ENCODE peak calls at places on chromosomes 13 and 19, in five cellular contexts. H, Q, T, N and A are unnamed samples.

GRCh38 chr13:110105136-110105535 is 201.8 kb downstream of the COL4A1 start:
- DNase-seq in H (no peak), Q (no peak), T (no peak), N (no peak), A (no peak)

GRCh38 chr19:11887247-11887617 is 350 bp upstream of the ZNF69 start:
- DNase-seq in H (no peak), Q (no peak), T (no peak), N (peak; percentile 33), A (no peak)

GRCh38 chr13:62085337-62085736 is 669.7 kb upstream of the PCDH20 start:
- DNase-seq in H (no peak), Q (no peak), T (no peak), N (no peak), A (no peak)

GRCh38 chr19:40266912-40267600 is 18.1 kb downstream of the AKT2 start:
- DNase-seq in H (no peak), Q (no peak), T (no peak), N (no peak), A (no peak)

GRCh38 chr19:11269408-11269807 is 7.1 kb upstream of the DOCK6 start:
- DNase-seq in H (no peak), Q (no peak), T (no peak), N (no peak), A (no peak)

GRCh38 chr13:27919299-27919933 is 384 bp upstream of the PDX1 start:
- DNase-seq in H (no peak), Q (peak; percentile 45), T (peak; percentile 53), N (no peak), A (peak; percentile 12)

GRCh38 chr13:39641645-39642044 is 13.8 kb upstream of the COG6 start:
- DNase-seq in H (no peak), Q (no peak), T (no peak), N (no peak), A (no peak)

GRCh38 chr13:69324109-69324886 is 783.3 kb upstream of the ATXN8OS start:
- DNase-seq in H (peak; percentile 31), Q (peak; percentile 1), T (no peak), N (no peak), A (peak; percentile 3)

GRCh38 chr19:40305403-40305802 is 20.3 kb upstream of the AKT2 start:
- DNase-seq in H (peak; percentile 80), Q (peak; percentile 77), T (peak; percentile 79), N (peak; percentile 81), A (peak; percentile 78)

GRCh38 chr19:49809155-49809986 is 3.7 kb downstream of the FUZ start:
- DNase-seq in H (no peak), Q (no peak), T (no peak), N (peak; percentile 67), A (peak; percentile 35)

GRCh38 chr13:105814219-105814901 is 721.1 kb downstream of the EFNB2 start:
- DNase-seq in H (no peak), Q (peak; percentile 12), T (no peak), N (no peak), A (no peak)

GRCh38 chr13:97491452-97491851 is 57.5 kb downstream of the RAP2A start:
- DNase-seq in H (no peak), Q (no peak), T (no peak), N (no peak), A (peak; percentile 80)

GRCh38 chr13:112873851-112874750 is 94.9 kb upstream of the MCF2L start:
- DNase-seq in H (peak; percentile 64), Q (peak; percentile 48), T (peak; percentile 73), N (peak; percentile 87), A (peak; percentile 67)

GRCh38 chr19:17719730-17720486 is 628 bp downstream of the MAP1S start:
- DNase-seq in H (no peak), Q (no peak), T (peak; percentile 67), N (no peak), A (no peak)

GRCh38 chr19:18481505-18482222 is 40.2 kb downstream of the ELL start:
- DNase-seq in H (no peak), Q (no peak), T (no peak), N (no peak), A (no peak)

GRCh38 chr13:41065098-41065497 is 3.8 kb downstream of the WBP4 start:
- DNase-seq in H (no peak), Q (no peak), T (no peak), N (no peak), A (no peak)

GRCh38 chr19:48329167-48329891 is 4.0 kb downstream of the EMP3 start:
- DNase-seq in H (no peak), Q (no peak), T (peak; percentile 37), N (peak; percentile 39), A (no peak)

GRCh38 chr19:17829855-17830566 is 8.7 kb upstream of the INSL3 start:
- DNase-seq in H (peak; percentile 85), Q (peak; percentile 72), T (peak; percentile 88), N (peak; percentile 92), A (no peak)

GRCh38 chr19:55687281-55688172 is 12.5 kb downstream of the EPN1 start:
- DNase-seq in H (no peak), Q (no peak), T (peak; percentile 15), N (no peak), A (no peak)

GRCh38 chr19:17703823-17704463 is 15.3 kb upstream of the MAP1S start:
- DNase-seq in H (peak; percentile 61), Q (peak; percentile 64), T (peak; percentile 70), N (peak; percentile 89), A (peak; percentile 33)

GRCh38 chr13:102911336-102911735 is 65.5 kb downstream of the ERCC5 start:
- DNase-seq in H (no peak), Q (no peak), T (no peak), N (no peak), A (no peak)

GRCh38 chr13:33260168-33261098 is 25.1 kb downstream of the STARD13 start:
- DNase-seq in H (no peak), Q (peak; percentile 8), T (no peak), N (no peak), A (peak; percentile 99)

DNA sequence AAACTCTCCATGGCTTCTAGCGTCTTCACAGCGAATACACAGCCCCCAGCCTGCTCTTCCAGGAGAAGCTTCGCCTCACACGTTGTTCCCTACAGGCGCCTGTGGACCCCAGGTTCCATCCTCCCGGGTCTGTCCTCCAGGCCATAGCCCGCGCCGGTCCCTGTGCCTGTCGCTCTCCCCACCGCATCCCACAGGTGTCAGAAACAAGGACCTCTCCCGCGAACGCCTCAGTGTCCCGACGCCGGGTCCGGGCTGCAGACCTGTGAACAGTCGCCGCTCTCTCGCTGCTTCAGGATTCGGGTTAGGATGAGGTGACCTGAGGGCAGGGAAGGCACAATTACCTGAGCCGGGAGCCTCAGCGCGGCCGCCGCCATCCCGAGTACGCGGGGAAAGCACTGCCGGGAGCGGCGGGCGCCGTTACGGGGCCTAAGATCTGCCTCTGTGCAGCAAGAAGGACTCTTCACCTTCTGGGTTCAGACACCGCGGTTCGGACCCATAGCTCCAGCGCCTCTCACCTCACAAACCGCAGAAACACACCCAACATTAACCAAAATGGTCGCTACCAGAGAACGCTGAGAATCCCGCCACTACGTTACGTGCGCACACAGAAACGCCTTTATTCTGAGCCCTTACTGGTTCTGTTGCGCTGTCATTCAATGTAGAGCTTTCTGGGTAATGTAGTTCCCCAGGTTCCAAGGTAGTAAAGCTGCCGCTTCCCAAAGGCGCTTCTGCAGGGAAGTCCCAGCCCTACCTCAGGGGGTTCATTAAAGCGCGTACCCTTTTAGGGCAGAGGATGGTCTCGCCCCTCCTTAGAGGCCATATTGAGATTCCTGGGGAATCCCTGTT is at the start of gene ZNF418:
- DNase-seq in H (no peak), Q (no peak), T (no peak), N (peak; percentile 71), A (no peak)
- TF ChIP-seq SP1 in H (no peak), Q (no peak), T (no peak), N (peak; percentile 76), A (no peak)

DNA sequence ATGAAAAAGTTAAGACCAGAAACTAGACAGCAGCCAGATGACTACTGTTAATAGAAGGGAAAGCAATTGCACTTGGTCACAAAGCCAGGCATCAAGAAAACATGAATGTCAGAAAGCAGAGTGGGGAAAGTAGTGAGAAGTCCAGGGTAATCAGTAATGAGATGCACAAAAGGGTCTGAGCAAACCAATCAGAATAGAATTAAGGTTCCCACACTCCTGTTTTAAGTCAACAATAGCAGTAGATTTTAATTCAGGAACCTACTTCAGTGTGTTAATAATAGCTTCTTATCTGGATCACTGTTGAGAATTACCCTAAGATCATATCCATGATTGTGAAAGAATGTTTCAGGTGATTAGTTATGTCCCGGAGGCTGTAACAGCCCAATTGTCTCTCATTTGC is 72.6 kb upstream of the KLF5 start:
- DNase-seq in H (no peak), Q (no peak), T (no peak), N (no peak), A (no peak)
- TF ChIP-seq SP1 in H (no peak), Q (no peak), T (no peak), N (no peak), A (no peak)

DNA sequence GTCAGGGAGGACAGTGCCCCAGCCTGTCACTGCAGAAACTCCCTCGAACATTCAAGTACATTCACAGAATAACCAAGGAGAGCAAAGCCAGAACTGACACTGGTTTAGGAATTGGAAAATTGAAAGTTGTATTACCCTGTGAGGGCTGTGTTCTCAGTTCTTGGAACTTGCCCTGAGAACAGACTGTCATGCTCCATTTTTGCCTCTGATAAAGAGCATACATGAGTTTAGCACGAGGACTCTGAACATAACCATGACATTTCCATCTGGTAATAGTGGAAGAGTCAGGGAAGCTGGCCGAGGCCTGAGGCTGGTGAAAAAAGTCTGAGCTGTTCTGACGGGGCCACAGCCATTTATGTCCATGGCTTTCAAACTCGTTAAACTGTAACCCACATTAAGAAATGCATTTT is 15.2 kb upstream of the SLC25A30 start:
- DNase-seq in H (no peak), Q (no peak), T (no peak), N (no peak), A (peak; percentile 40)
- TF ChIP-seq SP1 in H (no peak), Q (no peak), T (no peak), N (no peak), A (no peak)

GRCh38 chr19:51427220-51427619 is 9.8 kb upstream of the SIGLEC10 start:
- DNase-seq in H (no peak), Q (no peak), T (no peak), N (no peak), A (no peak)
- TF ChIP-seq SP1 in H (no peak), Q (no peak), T (no peak), N (no peak), A (no peak)

DNA sequence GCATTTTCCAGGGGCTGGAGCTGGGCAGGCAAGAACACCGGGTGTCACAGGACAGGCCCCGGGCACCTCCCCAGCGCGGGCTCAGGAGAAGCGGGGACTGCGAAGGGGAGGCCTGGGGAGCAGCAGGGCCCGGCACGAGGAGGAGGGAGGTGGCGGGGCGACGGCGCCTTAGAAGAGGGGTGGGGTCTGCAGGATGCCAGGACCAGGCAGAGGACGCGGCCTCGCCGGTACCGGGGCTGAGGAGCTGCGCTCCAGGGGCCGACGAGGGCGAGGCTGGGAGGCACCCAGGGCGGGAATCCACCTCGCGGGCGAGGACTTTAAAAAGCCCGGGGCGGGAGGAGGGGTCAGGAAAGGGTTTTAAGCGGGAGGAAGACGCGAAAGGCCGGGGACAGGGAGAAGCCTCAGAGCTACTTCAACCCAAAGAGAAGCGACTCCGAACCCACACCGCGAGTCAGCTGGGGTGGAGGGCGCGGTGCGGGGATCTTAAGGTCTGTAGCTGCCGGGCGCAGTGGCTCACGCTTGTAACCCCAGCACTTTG is 665 bp downstream of the ZNF347 start:
- DNase-seq in H (no peak), Q (no peak), T (peak; percentile 37), N (peak; percentile 52), A (no peak)
- TF ChIP-seq SP1 in H (no peak), Q (no peak), T (no peak), N (no peak), A (no peak)

GRCh38 chr13:78326608-78327007 is 276.7 kb downstream of the POU4F1 start:
- DNase-seq in H (no peak), Q (no peak), T (no peak), N (no peak), A (no peak)
- TF ChIP-seq SP1 in H (no peak), Q (no peak), T (no peak), N (no peak), A (no peak)